ENCODE peak calls at places on chromosome 10, in six cellular contexts. One of them, this sample, is unnamed.

GRCh38 chr10:110083884-110084283 is 76.1 kb downstream of the ADD3 start:
- DNase-seq in BE2C: no peak
- DNase-seq in progenitor cell of endocrine pancreas: no peak
- DNase-seq in H9: no peak
- DNase-seq in Panc1: no peak
- DNase-seq in GM10248: no peak
- DNase-seq in this sample: no peak

GRCh38 chr10:27820637-27821036 is 75.0 kb upstream of the MKX start:
- DNase-seq in GM10248: no peak
- DNase-seq in H9: no peak
- DNase-seq in progenitor cell of endocrine pancreas: no peak
- DNase-seq in BE2C: no peak
- DNase-seq in Panc1: no peak
- DNase-seq in this sample: no peak

GRCh38 chr10:3778708-3779108 is 6.3 kb downstream of the KLF6 start:
- DNase-seq in BE2C: no peak
- DNase-seq in Panc1: no peak
- DNase-seq in progenitor cell of endocrine pancreas: no peak
- DNase-seq in H9: no peak
- DNase-seq in GM10248: no peak
- DNase-seq in this sample: no peak

GRCh38 chr10:100184426-100185219 is 1.2 kb downstream of the ERLIN1 start:
- DNase-seq in Panc1: no peak
- DNase-seq in progenitor cell of endocrine pancreas: no peak
- DNase-seq in H9: no peak
- DNase-seq in GM10248: peak; percentile 27
- DNase-seq in BE2C: peak; percentile 20
- DNase-seq in this sample: no peak

GRCh38 chr10:109203616-109204375 is 719.5 kb downstream of the XPNPEP1 start:
- DNase-seq in progenitor cell of endocrine pancreas: no peak
- DNase-seq in Panc1: no peak
- DNase-seq in BE2C: no peak
- DNase-seq in GM10248: no peak
- DNase-seq in H9: no peak
- DNase-seq in this sample: no peak

GRCh38 chr10:62043493-62043938 is 142.0 kb downstream of the ARID5B start:
- DNase-seq in H9: no peak
- DNase-seq in GM10248: no peak
- DNase-seq in BE2C: no peak
- DNase-seq in progenitor cell of endocrine pancreas: no peak
- DNase-seq in Panc1: no peak
- DNase-seq in this sample: no peak

GRCh38 chr10:21184216-21184615 is 287.1 kb upstream of the NEBL start:
- DNase-seq in H9: no peak
- DNase-seq in progenitor cell of endocrine pancreas: no peak
- DNase-seq in BE2C: no peak
- DNase-seq in Panc1: no peak
- DNase-seq in GM10248: no peak
- DNase-seq in this sample: no peak

GRCh38 chr10:60963441-60964256 is 19.7 kb upstream of the RHOBTB1 start:
- DNase-seq in progenitor cell of endocrine pancreas: no peak
- DNase-seq in BE2C: no peak
- DNase-seq in H9: no peak
- DNase-seq in GM10248: no peak
- DNase-seq in Panc1: no peak
- DNase-seq in this sample: no peak

GRCh38 chr10:119166564-119166963 is 1.1 kb upstream of the SFXN4 start:
- DNase-seq in H9: no peak
- DNase-seq in progenitor cell of endocrine pancreas: no peak
- DNase-seq in BE2C: no peak
- DNase-seq in Panc1: no peak
- DNase-seq in GM10248: no peak
- DNase-seq in this sample: no peak

GRCh38 chr10:61487506-61487905 is 34.3 kb upstream of the TMEM26 start:
- DNase-seq in Panc1: no peak
- DNase-seq in progenitor cell of endocrine pancreas: no peak
- DNase-seq in BE2C: no peak
- DNase-seq in H9: no peak
- DNase-seq in GM10248: no peak
- DNase-seq in this sample: no peak

GRCh38 chr10:85213493-85213892 is 885.1 kb downstream of the CCSER2 start:
- DNase-seq in BE2C: no peak
- DNase-seq in progenitor cell of endocrine pancreas: no peak
- DNase-seq in H9: no peak
- DNase-seq in GM10248: no peak
- DNase-seq in Panc1: no peak
- DNase-seq in this sample: no peak
- TF ChIP-seq CTCF in BE2C: no peak
- TF ChIP-seq CTCF in progenitor cell of endocrine pancreas: no peak
- TF ChIP-seq CTCF in H9: no peak
- TF ChIP-seq CTCF in GM10248: no peak
- TF ChIP-seq CTCF in Panc1: no peak
- TF ChIP-seq CTCF in this sample: no peak

GRCh38 chr10:51403522-51403921 is 295.9 kb downstream of the CSTF2T start:
- DNase-seq in BE2C: no peak
- DNase-seq in progenitor cell of endocrine pancreas: no peak
- DNase-seq in Panc1: no peak
- DNase-seq in H9: no peak
- DNase-seq in GM10248: no peak
- DNase-seq in this sample: no peak

GRCh38 chr10:51399840-51400239 is 299.6 kb downstream of the CSTF2T start:
- DNase-seq in H9: no peak
- DNase-seq in progenitor cell of endocrine pancreas: no peak
- DNase-seq in GM10248: no peak
- DNase-seq in Panc1: no peak
- DNase-seq in BE2C: no peak
- DNase-seq in this sample: no peak

GRCh38 chr10:51400354-51401096 is 298.9 kb downstream of the CSTF2T start:
- DNase-seq in Panc1: no peak
- DNase-seq in progenitor cell of endocrine pancreas: no peak
- DNase-seq in BE2C: no peak
- DNase-seq in H9: no peak
- DNase-seq in GM10248: no peak
- DNase-seq in this sample: no peak

GRCh38 chr10:51397244-51397643 is 302.2 kb downstream of the CSTF2T start:
- DNase-seq in GM10248: no peak
- DNase-seq in progenitor cell of endocrine pancreas: no peak
- DNase-seq in BE2C: no peak
- DNase-seq in Panc1: no peak
- DNase-seq in H9: no peak
- DNase-seq in this sample: no peak

DNA sequence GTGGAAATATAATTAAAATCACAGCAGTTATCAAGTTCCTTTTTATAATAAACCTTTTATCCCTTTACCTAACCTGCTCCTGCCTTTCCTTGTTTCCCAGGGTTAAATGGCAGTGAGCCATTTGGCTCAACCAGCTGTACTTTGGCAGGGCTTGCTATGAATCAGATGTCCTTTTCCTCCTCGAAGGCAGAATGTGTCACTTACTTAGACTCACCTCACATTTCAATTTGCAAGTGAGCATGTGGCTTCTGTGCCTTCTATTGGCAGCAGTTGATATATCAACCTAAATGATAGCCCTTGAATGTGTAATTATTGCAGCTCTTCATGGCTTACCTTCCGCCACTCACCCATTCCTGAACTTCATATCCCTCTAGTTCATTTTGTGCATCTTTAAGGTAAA is 301.7 kb downstream of the CSTF2T start:
- DNase-seq in BE2C: no peak
- DNase-seq in GM10248: no peak
- DNase-seq in Panc1: no peak
- DNase-seq in progenitor cell of endocrine pancreas: no peak
- DNase-seq in H9: no peak
- DNase-seq in this sample: no peak
- TF ChIP-seq CTCF in BE2C: no peak
- TF ChIP-seq CTCF in GM10248: no peak
- TF ChIP-seq CTCF in Panc1: no peak
- TF ChIP-seq CTCF in progenitor cell of endocrine pancreas: no peak
- TF ChIP-seq CTCF in H9: no peak
- TF ChIP-seq CTCF in this sample: no peak

DNA sequence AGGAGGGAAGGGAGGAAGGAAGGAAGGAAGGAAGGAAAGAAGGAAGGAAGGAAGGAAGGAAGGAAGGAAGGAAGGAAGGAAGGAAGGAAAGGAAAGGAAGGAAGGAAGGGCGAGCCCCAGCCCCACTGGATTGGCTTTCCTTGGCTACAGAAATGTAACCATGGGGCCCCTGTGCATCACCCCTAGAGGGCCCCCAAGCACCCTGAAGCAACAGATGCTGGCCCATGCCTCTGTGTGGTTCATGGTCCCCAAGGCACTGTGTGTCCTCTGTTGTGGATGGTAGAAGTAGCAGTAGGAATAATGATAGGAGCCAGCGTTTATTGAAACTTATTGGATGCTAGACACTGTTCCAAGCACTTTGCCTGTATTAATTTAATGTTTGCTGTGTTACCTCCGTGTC is 116.6 kb upstream of the MACROH2A2 start:
- DNase-seq in BE2C: no peak
- DNase-seq in progenitor cell of endocrine pancreas: no peak
- DNase-seq in H9: no peak
- DNase-seq in GM10248: peak; percentile 51
- DNase-seq in Panc1: no peak
- DNase-seq in this sample: no peak
- TF ChIP-seq CTCF in BE2C: peak; percentile 35
- TF ChIP-seq CTCF in progenitor cell of endocrine pancreas: peak; percentile 22
- TF ChIP-seq CTCF in H9: peak; percentile 65
- TF ChIP-seq CTCF in GM10248: peak; percentile 41
- TF ChIP-seq CTCF in Panc1: no peak
- TF ChIP-seq CTCF in this sample: no peak

GRCh38 chr10:30384791-30385201 is 35.7 kb upstream of the MTPAP start:
- DNase-seq in progenitor cell of endocrine pancreas: no peak
- DNase-seq in H9: peak; percentile 74
- DNase-seq in Panc1: peak; percentile 8
- DNase-seq in BE2C: peak; percentile 39
- DNase-seq in GM10248: no peak
- DNase-seq in this sample: no peak

GRCh38 chr10:30390207-30390606 is 41.1 kb upstream of the MTPAP start:
- DNase-seq in GM10248: no peak
- DNase-seq in progenitor cell of endocrine pancreas: no peak
- DNase-seq in Panc1: no peak
- DNase-seq in BE2C: no peak
- DNase-seq in H9: no peak
- DNase-seq in this sample: no peak

GRCh38 chr10:30386801-30387588 is 37.9 kb upstream of the MTPAP start:
- DNase-seq in Panc1: no peak
- DNase-seq in progenitor cell of endocrine pancreas: no peak
- DNase-seq in GM10248: no peak
- DNase-seq in BE2C: no peak
- DNase-seq in H9: no peak
- DNase-seq in this sample: no peak

GRCh38 chr10:30389543-30389942 is 40.5 kb upstream of the MTPAP start:
- DNase-seq in H9: no peak
- DNase-seq in Panc1: no peak
- DNase-seq in GM10248: no peak
- DNase-seq in BE2C: no peak
- DNase-seq in progenitor cell of endocrine pancreas: no peak
- DNase-seq in this sample: no peak

DNA sequence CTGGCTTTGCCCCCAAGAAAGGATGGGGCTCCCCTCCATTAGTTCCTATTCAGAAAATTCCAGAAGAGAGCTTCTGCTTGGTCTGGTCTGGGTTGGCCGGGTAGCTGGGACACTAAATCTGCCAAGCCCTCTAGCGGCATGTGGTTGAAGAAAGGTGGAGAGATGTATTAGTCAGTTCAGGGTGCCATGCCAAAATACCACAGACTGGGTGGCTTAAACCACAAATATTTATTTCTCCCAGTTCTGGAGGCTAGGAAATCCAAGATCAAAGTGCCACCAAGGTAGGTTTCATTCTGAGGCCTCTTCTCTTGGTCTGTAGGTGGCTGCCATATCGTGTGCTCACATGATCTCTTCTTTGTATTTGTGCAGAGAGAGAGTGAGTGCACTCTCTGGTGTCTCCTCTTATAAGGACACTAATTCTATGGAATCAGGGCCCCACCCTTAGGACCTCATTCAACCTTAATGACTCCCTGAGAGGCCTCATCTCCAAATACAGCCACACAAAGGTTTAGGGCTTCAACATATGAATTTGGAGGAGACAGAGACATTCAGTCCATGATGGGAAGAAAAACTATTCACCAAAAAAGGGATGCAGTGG is 38.7 kb upstream of the MTPAP start:
- DNase-seq in GM10248: no peak
- DNase-seq in H9: no peak
- DNase-seq in Panc1: no peak
- DNase-seq in progenitor cell of endocrine pancreas: no peak
- DNase-seq in BE2C: no peak
- DNase-seq in this sample: no peak
- TF ChIP-seq CTCF in GM10248: no peak
- TF ChIP-seq CTCF in H9: no peak
- TF ChIP-seq CTCF in Panc1: peak; percentile 11
- TF ChIP-seq CTCF in progenitor cell of endocrine pancreas: no peak
- TF ChIP-seq CTCF in BE2C: no peak
- TF ChIP-seq CTCF in this sample: no peak

GRCh38 chr10:30154126-30154525 is 94.7 kb upstream of the JCAD start:
- DNase-seq in GM10248: no peak
- DNase-seq in Panc1: no peak
- DNase-seq in H9: no peak
- DNase-seq in BE2C: no peak
- DNase-seq in progenitor cell of endocrine pancreas: no peak
- DNase-seq in this sample: no peak
- TF ChIP-seq CTCF in GM10248: no peak
- TF ChIP-seq CTCF in Panc1: no peak
- TF ChIP-seq CTCF in H9: no peak
- TF ChIP-seq CTCF in BE2C: no peak
- TF ChIP-seq CTCF in progenitor cell of endocrine pancreas: no peak
- TF ChIP-seq CTCF in this sample: no peak

GRCh38 chr10:43137971-43138756 is at the start of gene CSGALNACT2:
- DNase-seq in progenitor cell of endocrine pancreas: peak; percentile 61
- DNase-seq in Panc1: no peak
- DNase-seq in BE2C: peak; percentile 85
- DNase-seq in H9: peak; percentile 69
- DNase-seq in GM10248: peak; percentile 91
- DNase-seq in this sample: peak; percentile 67
- TF ChIP-seq CTCF in progenitor cell of endocrine pancreas: no peak
- TF ChIP-seq CTCF in Panc1: no peak
- TF ChIP-seq CTCF in BE2C: no peak
- TF ChIP-seq CTCF in H9: no peak
- TF ChIP-seq CTCF in GM10248: no peak
- TF ChIP-seq CTCF in this sample: no peak

DNA sequence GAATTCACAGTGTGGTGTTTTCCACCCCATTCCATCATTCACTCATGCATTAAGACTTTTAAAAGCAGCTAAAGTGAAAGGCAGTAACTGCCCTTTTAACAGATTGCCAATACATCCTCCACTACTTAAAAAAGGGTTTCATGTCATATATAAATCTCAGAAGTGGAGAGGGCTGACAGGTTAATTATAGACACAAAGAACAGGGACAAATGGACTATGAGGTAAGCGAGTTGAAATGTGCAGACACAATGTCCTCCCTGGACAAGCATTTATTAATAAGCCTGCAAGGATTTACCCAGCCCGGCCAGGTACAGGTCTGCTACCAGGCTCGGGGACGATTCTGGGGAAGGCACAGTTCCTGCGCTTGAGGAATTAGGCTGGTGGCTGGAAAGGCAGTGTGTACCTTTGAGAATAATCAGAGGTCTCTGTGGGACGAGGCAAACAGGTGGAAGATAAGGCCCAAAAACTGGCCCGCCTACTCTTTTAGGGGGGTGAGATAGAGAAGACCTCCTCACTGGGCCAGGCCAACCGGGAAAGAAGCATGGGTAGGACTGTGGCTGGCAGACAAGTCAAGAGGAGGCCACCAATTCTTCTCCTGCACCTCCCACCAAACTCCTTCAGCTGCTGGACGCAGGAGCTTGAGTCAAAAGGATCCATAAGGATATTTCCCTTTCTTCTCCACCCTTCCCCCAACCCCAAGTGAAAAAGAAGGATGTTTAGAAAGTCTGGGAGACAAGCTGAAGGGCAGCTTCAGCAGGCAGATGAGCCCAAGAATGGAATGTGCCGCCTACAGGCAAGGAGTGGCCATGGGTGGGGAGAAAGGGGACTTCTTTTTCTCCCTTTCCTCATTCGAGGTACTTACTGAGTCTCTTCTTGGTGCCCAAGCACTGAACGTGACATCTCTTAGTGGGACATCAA is 1.5 kb downstream of the PDLIM1 start:
- DNase-seq in BE2C: no peak
- DNase-seq in H9: peak; percentile 60
- DNase-seq in progenitor cell of endocrine pancreas: no peak
- DNase-seq in Panc1: no peak
- DNase-seq in GM10248: peak; percentile 34
- DNase-seq in this sample: no peak
- TF ChIP-seq CTCF in BE2C: no peak
- TF ChIP-seq CTCF in H9: peak; percentile 52
- TF ChIP-seq CTCF in progenitor cell of endocrine pancreas: peak; percentile 26
- TF ChIP-seq CTCF in Panc1: peak; percentile 39
- TF ChIP-seq CTCF in GM10248: peak; percentile 35
- TF ChIP-seq CTCF in this sample: no peak